ENCODE peak calls at places on chromosomes 6 and 20, in ten cellular contexts. W is AG20443, C is COR-L47, S is hepatocyte, Z is posterior cingulate gyrus, F is NCI-H2081, A is GM04504, Y is T-cell, I is GM06990, E is NCI-H2171. B is an unnamed sample.

GRCh38 chr6:154243793-154244768 is 112.5 kb downstream of the IPCEF1 start:
- DNase-seq in I (no peak), A (no peak), F (no peak), S (no peak), E (no peak), Z (peak), Y (no peak), W (no peak), C (no peak), B (peak)

GRCh38 chr6:14506656-14507242 is 389.2 kb downstream of the CD83 start:
- DNase-seq in I (no peak), Y (no peak), F (no peak), S (no peak), Z (no peak), C (no peak), W (no peak), A (no peak), E (no peak), B (no peak)

GRCh38 chr20:59779656-59780380 is 153.6 kb downstream of the SYCP2 start:
- DNase-seq in W (no peak), C (no peak), A (no peak), E (no peak), F (no peak), Z (no peak), Y (no peak), S (no peak), I (no peak), B (no peak)

GRCh38 chr6:69867075-69867911 is 937 bp downstream of the COL19A1 start:
- DNase-seq in F (peak), C (peak), S (peak), W (peak), Y (peak), Z (peak), I (peak), A (no peak), E (peak), B (peak)

GRCh38 chr6:137728386-137729349 is 138.4 kb upstream of the TNFAIP3 start:
- DNase-seq in F (no peak), Z (no peak), I (no peak), E (no peak), C (no peak), S (peak), Y (no peak), W (peak), A (peak), B (no peak)

GRCh38 chr20:52500150-52500549 is 308.6 kb upstream of the ZFP64 start:
- DNase-seq in I (no peak), F (no peak), C (no peak), Z (no peak), E (no peak), A (no peak), Y (no peak), S (peak), W (no peak), B (no peak)

GRCh38 chr20:49207071-49207470 is 12.1 kb upstream of the DDX27 start:
- DNase-seq in Z (no peak), I (no peak), A (no peak), C (no peak), F (no peak), E (no peak), S (no peak), Y (no peak), W (no peak), B (no peak)

GRCh38 chr6:53250761-53251672 is 97.7 kb downstream of the ELOVL5 start:
- DNase-seq in Y (no peak), A (no peak), W (peak), F (no peak), I (no peak), C (no peak), Z (no peak), S (no peak), E (no peak), B (no peak)

GRCh38 chr6:111551521-111552231 is 54.0 kb downstream of the TRAF3IP2 start:
- DNase-seq in W (no peak), A (no peak), S (peak), C (peak), F (peak), Y (no peak), Z (no peak), I (no peak), E (peak), B (peak)

GRCh38 chr20:63544958-63545516 is 2.5 kb downstream of the SRMS start:
- DNase-seq in A (no peak), Y (no peak), S (peak), Z (no peak), W (no peak), F (no peak), E (no peak), C (no peak), I (no peak), B (no peak)

GRCh38 chr6:33898771-33899170 is 95.0 kb upstream of the MLN start:
- DNase-seq in A (no peak), S (no peak), E (no peak), Y (no peak), I (no peak), Z (no peak), F (no peak), C (no peak), W (no peak), B (no peak)

GRCh38 chr6:111761783-111762312 is 111.4 kb downstream of the FYN start:
- DNase-seq in E (no peak), I (no peak), S (peak), W (no peak), Y (no peak), Z (no peak), F (no peak), C (no peak), A (no peak), B (no peak)

GRCh38 chr20:1184638-1185315 is at the start of gene TMEM74B:
- DNase-seq in W (peak), F (no peak), Y (no peak), C (peak), I (no peak), E (no peak), S (peak), A (no peak), Z (no peak), B (peak)

GRCh38 chr20:381581-382290 is 1.2 kb downstream of the TRIB3 start:
- DNase-seq in Y (peak), C (peak), W (peak), E (peak), I (peak), A (peak), S (peak), F (peak), Z (peak), B (peak)

GRCh38 chr20:45115386-45115774 is 406 bp upstream of the WFDC5 start:
- DNase-seq in C (no peak), I (no peak), A (no peak), F (no peak), S (no peak), W (peak), Z (no peak), Y (no peak), E (no peak), B (no peak)

GRCh38 chr6:142851601-142852000 is 93.4 kb downstream of the HIVEP2 start:
- DNase-seq in F (no peak), S (no peak), Y (no peak), W (no peak), C (no peak), Z (no peak), E (no peak), A (no peak), I (no peak), B (no peak)

GRCh38 chr6:25945175-25945574 is 14.7 kb upstream of the SLC17A2 start:
- DNase-seq in Y (no peak), C (no peak), W (no peak), F (no peak), E (no peak), Z (no peak), A (no peak), I (peak), S (no peak), B (no peak)